ENCODE peak calls at places on chromosomes 13 and 19, in four cellular contexts. One of them, this sample, is unnamed.

GRCh38 chr13:110431851-110432294 is 124.8 kb downstream of the COL4A2 start:
- DNase-seq in WTC11: no peak
- DNase-seq in HepG2: no peak
- DNase-seq in K562: no peak
- DNase-seq in this sample: no peak

GRCh38 chr19:40960780-40961179 is 30.3 kb upstream of the CYP2B6 start:
- DNase-seq in K562: no peak
- DNase-seq in HepG2: no peak
- DNase-seq in WTC11: no peak
- DNase-seq in this sample: no peak

GRCh38 chr19:58307736-58308135 is 2.6 kb downstream of the ERVK3-1 start:
- DNase-seq in HepG2: no peak
- DNase-seq in WTC11: no peak
- DNase-seq in K562: no peak
- DNase-seq in this sample: no peak

GRCh38 chr19:12126707-12127106 is 13.4 kb downstream of the ZNF20 start:
- DNase-seq in K562: peak; percentile 29
- DNase-seq in WTC11: peak; percentile 22
- DNase-seq in HepG2: peak; percentile 24
- DNase-seq in this sample: no peak

GRCh38 chr13:94700536-94700935 is 11.8 kb downstream of the SOX21 start:
- DNase-seq in K562: no peak
- DNase-seq in WTC11: no peak
- DNase-seq in HepG2: no peak
- DNase-seq in this sample: no peak

GRCh38 chr19:41194157-41194552 is 1.1 kb downstream of the CYP2S1 start:
- DNase-seq in WTC11: no peak
- DNase-seq in K562: no peak
- DNase-seq in HepG2: no peak
- DNase-seq in this sample: no peak

GRCh38 chr13:95246292-95247082 is 54.8 kb downstream of the ABCC4 start:
- DNase-seq in HepG2: no peak
- DNase-seq in K562: no peak
- DNase-seq in WTC11: no peak
- DNase-seq in this sample: no peak

GRCh38 chr19:38849746-38850230 is at the start of gene HNRNPL:
- DNase-seq in K562: peak; percentile 93
- DNase-seq in WTC11: peak; percentile 99
- DNase-seq in HepG2: no peak
- DNase-seq in this sample: peak; percentile 90

GRCh38 chr13:43529796-43530195 is 257.0 kb downstream of the ENOX1 start:
- DNase-seq in K562: no peak
- DNase-seq in HepG2: no peak
- DNase-seq in WTC11: no peak
- DNase-seq in this sample: no peak

GRCh38 chr19:2962018-2962670 is 15.2 kb upstream of the TLE6 start:
- DNase-seq in K562: peak; percentile 67
- DNase-seq in WTC11: peak; percentile 52
- DNase-seq in HepG2: peak; percentile 70
- DNase-seq in this sample: peak; percentile 79

GRCh38 chr13:30164141-30164540 is 143.2 kb downstream of the KATNAL1 start:
- DNase-seq in HepG2: no peak
- DNase-seq in K562: no peak
- DNase-seq in WTC11: no peak
- DNase-seq in this sample: no peak

GRCh38 chr19:30682576-30683536 is 310.7 kb downstream of the ZNF536 start:
- DNase-seq in HepG2: peak; percentile 35
- DNase-seq in K562: peak; percentile 82
- DNase-seq in WTC11: peak; percentile 78
- DNase-seq in this sample: peak; percentile 78

GRCh38 chr19:18392417-18392816 is 5.0 kb downstream of the LRRC25 start:
- DNase-seq in WTC11: no peak
- DNase-seq in K562: peak; percentile 62
- DNase-seq in HepG2: no peak
- DNase-seq in this sample: no peak

GRCh38 chr19:38434549-38435051 is 1.1 kb downstream of the RYR1 start:
- DNase-seq in K562: peak; percentile 69
- DNase-seq in HepG2: no peak
- DNase-seq in WTC11: peak; percentile 94
- DNase-seq in this sample: no peak

GRCh38 chr19:53864308-53864836 is 3.3 kb upstream of the MYADM start:
- DNase-seq in K562: no peak
- DNase-seq in HepG2: peak; percentile 99
- DNase-seq in WTC11: no peak
- DNase-seq in this sample: no peak

GRCh38 chr19:55474269-55475265 is 1.9 kb upstream of the ZNF628 start:
- DNase-seq in K562: no peak
- DNase-seq in HepG2: no peak
- DNase-seq in WTC11: no peak
- DNase-seq in this sample: no peak

GRCh38 chr13:49855930-49856329 is 63.4 kb upstream of the KPNA3 start:
- DNase-seq in WTC11: no peak
- DNase-seq in HepG2: peak; percentile 76
- DNase-seq in K562: no peak
- DNase-seq in this sample: no peak

GRCh38 chr13:50323440-50324070 is 308.3 kb downstream of the KCNRG start:
- DNase-seq in HepG2: no peak
- DNase-seq in WTC11: no peak
- DNase-seq in K562: no peak
- DNase-seq in this sample: no peak

GRCh38 chr13:60165391-60166099 is 1.8 kb upstream of the DIAPH3 start:
- DNase-seq in K562: no peak
- DNase-seq in WTC11: no peak
- DNase-seq in HepG2: no peak
- DNase-seq in this sample: no peak

GRCh38 chr19:49744946-49745381 is 18.1 kb downstream of the TSKS start:
- DNase-seq in WTC11: peak; percentile 75
- DNase-seq in K562: no peak
- DNase-seq in HepG2: no peak
- DNase-seq in this sample: no peak

GRCh38 chr13:88745013-88745412 is 1073.8 kb downstream of the SLITRK5 start:
- DNase-seq in WTC11: no peak
- DNase-seq in K562: no peak
- DNase-seq in HepG2: no peak
- DNase-seq in this sample: no peak

GRCh38 chr13:109737606-109738005 is 48.8 kb downstream of the IRS2 start:
- DNase-seq in HepG2: no peak
- DNase-seq in K562: no peak
- DNase-seq in WTC11: no peak
- DNase-seq in this sample: no peak

GRCh38 chr19:35643255-35644205 is 2.0 kb downstream of the ETV2 start:
- DNase-seq in K562: peak; percentile 81
- DNase-seq in WTC11: peak; percentile 90
- DNase-seq in HepG2: peak; percentile 77
- DNase-seq in this sample: peak; percentile 79

GRCh38 chr13:100149389-100149788 is 60.5 kb downstream of the PCCA start:
- DNase-seq in HepG2: no peak
- DNase-seq in WTC11: no peak
- DNase-seq in K562: no peak
- DNase-seq in this sample: no peak

GRCh38 chr13:95541308-95541707 is 11.2 kb upstream of the CLDN10 start:
- DNase-seq in K562: no peak
- DNase-seq in HepG2: no peak
- DNase-seq in WTC11: no peak
- DNase-seq in this sample: no peak

GRCh38 chr13:31860002-31860401 is 120.7 kb downstream of the RXFP2 start:
- DNase-seq in K562: no peak
- DNase-seq in WTC11: no peak
- DNase-seq in HepG2: no peak
- DNase-seq in this sample: no peak

GRCh38 chr13:93552596-93552995 is 326.0 kb downstream of the GPC6 start:
- DNase-seq in WTC11: no peak
- DNase-seq in K562: no peak
- DNase-seq in HepG2: no peak
- DNase-seq in this sample: no peak

GRCh38 chr19:48351341-48351752 is 12.4 kb downstream of the TMEM143 start:
- DNase-seq in WTC11: peak; percentile 90
- DNase-seq in K562: peak; percentile 86
- DNase-seq in HepG2: peak; percentile 63
- DNase-seq in this sample: peak; percentile 83

GRCh38 chr19:38389957-38390924 is 1.7 kb downstream of the SPRED3 start:
- DNase-seq in K562: no peak
- DNase-seq in HepG2: no peak
- DNase-seq in WTC11: no peak
- DNase-seq in this sample: no peak

GRCh38 chr19:47267350-47267759 is 7.3 kb upstream of the INAFM1 start:
- DNase-seq in WTC11: no peak
- DNase-seq in K562: no peak
- DNase-seq in HepG2: no peak
- DNase-seq in this sample: no peak

GRCh38 chr13:43005460-43006236 is 13.6 kb upstream of the EPSTI1 start:
- DNase-seq in HepG2: peak; percentile 50
- DNase-seq in K562: no peak
- DNase-seq in WTC11: no peak
- DNase-seq in this sample: no peak

GRCh38 chr19:45049073-45049736 is 10.4 kb downstream of the CLASRP start:
- DNase-seq in HepG2: no peak
- DNase-seq in K562: no peak
- DNase-seq in WTC11: no peak
- DNase-seq in this sample: no peak
- TF ChIP-seq ELF4 in HepG2: no peak
- TF ChIP-seq ELF4 in K562: no peak
- TF ChIP-seq ELF4 in WTC11: no peak
- TF ChIP-seq ELF4 in this sample: no peak

DNA sequence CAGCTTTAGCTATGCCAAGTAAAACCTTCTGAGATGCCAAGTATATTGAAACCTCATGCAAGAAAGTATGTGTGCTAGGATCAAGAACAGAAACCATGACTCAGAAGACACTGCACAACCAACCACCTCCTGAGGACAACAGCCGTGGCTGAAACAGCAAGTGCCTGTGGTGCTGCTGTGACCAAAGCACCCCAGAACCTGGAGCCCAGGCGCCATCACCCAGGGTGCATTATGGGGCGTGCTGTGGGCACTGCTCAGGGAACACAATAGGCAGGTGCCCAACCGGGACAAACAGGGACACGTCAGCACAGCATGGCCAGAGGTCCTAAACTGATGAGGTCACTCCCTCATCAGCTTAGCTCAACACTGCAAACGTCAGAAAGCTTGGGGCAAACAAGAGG is 101.3 kb upstream of the SLC15A1 start:
- DNase-seq in K562: no peak
- DNase-seq in WTC11: no peak
- DNase-seq in HepG2: no peak
- DNase-seq in this sample: no peak
- TF ChIP-seq SP1 in K562: no peak
- TF ChIP-seq SP1 in WTC11: no peak
- TF ChIP-seq SP1 in HepG2: no peak
- TF ChIP-seq SP1 in this sample: no peak

GRCh38 chr13:112661291-112661690 is 28.5 kb upstream of the ATP11A start:
- DNase-seq in K562: no peak
- DNase-seq in HepG2: no peak
- DNase-seq in WTC11: no peak
- DNase-seq in this sample: no peak

GRCh38 chr13:112653821-112654220 is 36.0 kb upstream of the ATP11A start:
- DNase-seq in HepG2: no peak
- DNase-seq in WTC11: no peak
- DNase-seq in K562: no peak
- DNase-seq in this sample: no peak

GRCh38 chr13:112655898-112656297 is 33.9 kb upstream of the ATP11A start:
- DNase-seq in K562: no peak
- DNase-seq in HepG2: no peak
- DNase-seq in WTC11: no peak
- DNase-seq in this sample: no peak

GRCh38 chr13:112658807-112659206 is 31.0 kb upstream of the ATP11A start:
- DNase-seq in K562: no peak
- DNase-seq in HepG2: no peak
- DNase-seq in WTC11: no peak
- DNase-seq in this sample: no peak

GRCh38 chr13:112657850-112658445 is 31.9 kb upstream of the ATP11A start:
- DNase-seq in HepG2: no peak
- DNase-seq in WTC11: no peak
- DNase-seq in K562: no peak
- DNase-seq in this sample: no peak
- TF ChIP-seq ELF4 in HepG2: no peak
- TF ChIP-seq ELF4 in WTC11: no peak
- TF ChIP-seq ELF4 in K562: no peak
- TF ChIP-seq ELF4 in this sample: no peak

GRCh38 chr13:46012404-46012803 is 40.1 kb downstream of the ZC3H13 start:
- DNase-seq in HepG2: no peak
- DNase-seq in WTC11: no peak
- DNase-seq in K562: no peak
- DNase-seq in this sample: no peak

GRCh38 chr13:46008631-46009030 is 43.9 kb downstream of the ZC3H13 start:
- DNase-seq in HepG2: no peak
- DNase-seq in WTC11: no peak
- DNase-seq in K562: no peak
- DNase-seq in this sample: no peak

GRCh38 chr13:46010148-46010547 is 42.4 kb downstream of the ZC3H13 start:
- DNase-seq in HepG2: no peak
- DNase-seq in K562: no peak
- DNase-seq in WTC11: no peak
- DNase-seq in this sample: peak; percentile 4

DNA sequence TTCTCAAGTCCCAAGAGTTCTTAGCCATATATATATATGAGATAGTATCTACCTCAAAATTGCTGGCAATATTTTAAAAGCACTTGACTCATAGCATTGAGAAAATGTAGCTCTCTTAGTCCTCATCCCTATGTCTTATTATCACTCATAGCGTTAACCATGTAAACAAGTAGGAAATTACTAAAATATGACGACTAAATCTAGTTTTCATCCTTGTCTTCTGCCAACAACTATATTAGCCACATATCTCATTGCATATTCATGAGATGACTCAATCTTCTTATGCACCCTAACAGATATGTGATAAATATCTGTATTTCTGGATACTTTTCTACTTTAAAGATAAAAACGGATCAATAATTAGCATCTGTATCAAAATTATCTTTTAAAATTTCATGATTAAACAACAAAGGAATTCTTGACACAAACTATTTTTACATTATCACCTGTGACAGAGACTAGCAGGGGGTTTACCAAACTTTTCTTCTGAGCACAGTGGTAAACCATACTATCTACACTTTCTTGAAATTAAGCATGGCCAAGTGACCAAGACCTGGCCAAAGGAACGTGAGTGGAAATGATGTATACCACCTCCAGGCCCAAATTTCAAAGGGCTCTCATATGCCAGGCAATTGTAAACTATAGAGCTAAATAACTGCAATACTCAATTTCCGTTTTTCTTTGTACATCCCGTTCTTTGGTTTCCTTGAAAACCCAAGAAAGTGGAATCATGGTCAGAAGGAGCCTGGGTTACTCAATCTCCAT is 45.7 kb downstream of the ZC3H13 start:
- DNase-seq in HepG2: no peak
- DNase-seq in K562: no peak
- DNase-seq in WTC11: no peak
- DNase-seq in this sample: no peak
- TF ChIP-seq SP1 in HepG2: no peak
- TF ChIP-seq SP1 in K562: no peak
- TF ChIP-seq SP1 in WTC11: no peak
- TF ChIP-seq SP1 in this sample: no peak